ENCODE peak calls at places on chromosomes 1 and 21, in eight cellular contexts. One of them, this sample, is unnamed. For H3K9me3, the result is how much of the 10 kb centered on the place peaks cover.

GRCh38 chr1:69045572-69045971 is 522.1 kb upstream of the LRRC7 start:
- DNase-seq in neural progenitor cell: no peak
- DNase-seq in GM23248: no peak
- DNase-seq in A549: no peak
- DNase-seq in tibial nerve: no peak
- DNase-seq in fibroblast of lung: no peak
- DNase-seq in stomach: no peak
- DNase-seq in AG04450: no peak
- DNase-seq in this sample: no peak

GRCh38 chr1:55827350-55827749 is 612.2 kb upstream of the USP24 start:
- DNase-seq in AG04450: peak
- DNase-seq in GM23248: peak
- DNase-seq in A549: no peak
- DNase-seq in tibial nerve: no peak
- DNase-seq in neural progenitor cell: no peak
- DNase-seq in stomach: peak
- DNase-seq in fibroblast of lung: peak
- DNase-seq in this sample: peak

GRCh38 chr1:165988275-165988674 is 160.9 kb downstream of the UCK2 start:
- DNase-seq in neural progenitor cell: peak
- DNase-seq in fibroblast of lung: no peak
- DNase-seq in AG04450: no peak
- DNase-seq in stomach: no peak
- DNase-seq in A549: no peak
- DNase-seq in tibial nerve: no peak
- DNase-seq in GM23248: no peak
- DNase-seq in this sample: no peak

GRCh38 chr1:156463874-156464273 is 36.7 kb downstream of the MEF2D start:
- DNase-seq in AG04450: no peak
- DNase-seq in GM23248: no peak
- DNase-seq in tibial nerve: peak
- DNase-seq in fibroblast of lung: no peak
- DNase-seq in stomach: no peak
- DNase-seq in neural progenitor cell: no peak
- DNase-seq in A549: no peak
- DNase-seq in this sample: no peak

GRCh38 chr21:28627691-28628090 is 365.0 kb downstream of the LTN1 start:
- DNase-seq in fibroblast of lung: no peak
- DNase-seq in A549: no peak
- DNase-seq in AG04450: no peak
- DNase-seq in neural progenitor cell: no peak
- DNase-seq in stomach: no peak
- DNase-seq in GM23248: peak
- DNase-seq in tibial nerve: no peak
- DNase-seq in this sample: no peak

GRCh38 chr1:37989381-37989930 is 366 bp downstream of the SF3A3 start:
- DNase-seq in AG04450: no peak
- DNase-seq in fibroblast of lung: peak
- DNase-seq in GM23248: peak
- DNase-seq in stomach: no peak
- DNase-seq in A549: no peak
- DNase-seq in neural progenitor cell: peak
- DNase-seq in tibial nerve: no peak
- DNase-seq in this sample: peak

GRCh38 chr1:178644308-178645120 is 80.5 kb upstream of the RALGPS2 start:
- DNase-seq in fibroblast of lung: peak
- DNase-seq in GM23248: no peak
- DNase-seq in A549: no peak
- DNase-seq in neural progenitor cell: no peak
- DNase-seq in AG04450: no peak
- DNase-seq in stomach: peak
- DNase-seq in tibial nerve: no peak
- DNase-seq in this sample: no peak

GRCh38 chr1:17561252-17561558 is 21.7 kb downstream of the ARHGEF10L start:
- DNase-seq in tibial nerve: no peak
- DNase-seq in stomach: no peak
- DNase-seq in fibroblast of lung: no peak
- DNase-seq in neural progenitor cell: no peak
- DNase-seq in AG04450: no peak
- DNase-seq in GM23248: peak
- DNase-seq in A549: no peak
- DNase-seq in this sample: no peak

GRCh38 chr1:224579526-224579925 is 36.6 kb upstream of the CNIH3 start:
- DNase-seq in stomach: no peak
- DNase-seq in AG04450: peak
- DNase-seq in GM23248: peak
- DNase-seq in neural progenitor cell: no peak
- DNase-seq in tibial nerve: no peak
- DNase-seq in A549: no peak
- DNase-seq in fibroblast of lung: peak
- DNase-seq in this sample: no peak

GRCh38 chr1:115495603-115496002 is 146.2 kb upstream of the VANGL1 start:
- DNase-seq in GM23248: peak
- DNase-seq in neural progenitor cell: no peak
- DNase-seq in fibroblast of lung: peak
- DNase-seq in AG04450: no peak
- DNase-seq in stomach: no peak
- DNase-seq in A549: no peak
- DNase-seq in tibial nerve: no peak
- DNase-seq in this sample: no peak

GRCh38 chr1:204249736-204250427 is 36.1 kb upstream of the GOLT1A start:
- DNase-seq in tibial nerve: no peak
- DNase-seq in AG04450: no peak
- DNase-seq in fibroblast of lung: no peak
- DNase-seq in stomach: no peak
- DNase-seq in GM23248: no peak
- DNase-seq in A549: no peak
- DNase-seq in neural progenitor cell: no peak
- DNase-seq in this sample: no peak

GRCh38 chr1:80607064-80607463 is 1193.7 kb upstream of the ADGRL2 start:
- DNase-seq in A549: no peak
- DNase-seq in stomach: no peak
- DNase-seq in tibial nerve: no peak
- DNase-seq in neural progenitor cell: no peak
- DNase-seq in fibroblast of lung: no peak
- DNase-seq in GM23248: no peak
- DNase-seq in AG04450: no peak
- DNase-seq in this sample: no peak
- H3K9me3 ChIP-seq in A549: under half
- H3K9me3 ChIP-seq in stomach: under half
- H3K9me3 ChIP-seq in tibial nerve: under half
- H3K9me3 ChIP-seq in neural progenitor cell: under half
- H3K9me3 ChIP-seq in fibroblast of lung: under half
- H3K9me3 ChIP-seq in GM23248: under half
- H3K9me3 ChIP-seq in AG04450: under half
- H3K9me3 ChIP-seq in this sample: under half

GRCh38 chr1:83838573-83838972 is 160.4 kb downstream of the TTLL7 start:
- DNase-seq in stomach: no peak
- DNase-seq in tibial nerve: no peak
- DNase-seq in AG04450: no peak
- DNase-seq in neural progenitor cell: peak
- DNase-seq in GM23248: no peak
- DNase-seq in A549: no peak
- DNase-seq in fibroblast of lung: no peak
- DNase-seq in this sample: no peak
- H3K9me3 ChIP-seq in stomach: under half
- H3K9me3 ChIP-seq in tibial nerve: under half
- H3K9me3 ChIP-seq in AG04450: under half
- H3K9me3 ChIP-seq in neural progenitor cell: under half
- H3K9me3 ChIP-seq in GM23248: under half
- H3K9me3 ChIP-seq in A549: under half
- H3K9me3 ChIP-seq in fibroblast of lung: under half
- H3K9me3 ChIP-seq in this sample: under half

DNA sequence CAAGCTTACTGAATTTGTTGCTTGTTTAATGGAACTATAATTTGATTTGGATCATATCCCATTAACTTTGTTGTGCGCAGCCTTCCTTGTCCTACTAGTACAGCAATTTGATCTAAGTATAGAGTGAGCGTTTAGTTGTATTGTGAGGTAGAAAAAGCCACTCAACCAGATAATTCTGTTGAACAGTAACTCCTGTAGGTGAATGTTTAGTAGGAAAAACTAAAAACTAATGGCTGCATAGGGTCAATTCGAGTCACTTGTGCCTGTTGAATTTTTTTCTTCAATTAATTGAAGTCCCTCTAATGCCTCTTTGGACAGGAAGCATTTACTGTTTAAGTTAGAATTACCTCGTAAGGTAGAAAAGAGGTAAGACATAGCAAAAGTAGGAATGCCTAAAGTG is 15.0 kb upstream of the EPHX1 start:
- DNase-seq in GM23248: no peak
- DNase-seq in tibial nerve: no peak
- DNase-seq in A549: no peak
- DNase-seq in fibroblast of lung: no peak
- DNase-seq in AG04450: no peak
- DNase-seq in stomach: no peak
- DNase-seq in neural progenitor cell: no peak
- DNase-seq in this sample: no peak
- H3K9me3 ChIP-seq in GM23248: under half
- H3K9me3 ChIP-seq in tibial nerve: under half
- H3K9me3 ChIP-seq in A549: under half
- H3K9me3 ChIP-seq in fibroblast of lung: under half
- H3K9me3 ChIP-seq in AG04450: under half
- H3K9me3 ChIP-seq in stomach: under half
- H3K9me3 ChIP-seq in neural progenitor cell: under half
- H3K9me3 ChIP-seq in this sample: under half

GRCh38 chr1:118982816-118983557 is 5.2 kb downstream of the TBX15 start:
- DNase-seq in AG04450: no peak
- DNase-seq in tibial nerve: no peak
- DNase-seq in neural progenitor cell: no peak
- DNase-seq in GM23248: peak
- DNase-seq in stomach: no peak
- DNase-seq in fibroblast of lung: no peak
- DNase-seq in A549: no peak
- DNase-seq in this sample: no peak
- H3K9me3 ChIP-seq in AG04450: under half
- H3K9me3 ChIP-seq in tibial nerve: under half
- H3K9me3 ChIP-seq in neural progenitor cell: under half
- H3K9me3 ChIP-seq in GM23248: under half
- H3K9me3 ChIP-seq in stomach: under half
- H3K9me3 ChIP-seq in fibroblast of lung: under half
- H3K9me3 ChIP-seq in A549: under half
- H3K9me3 ChIP-seq in this sample: under half

This sample was measured in mucosa of descending colon.